ENCODE peak calls at places on chromosomes 5 and 9, in ten cellular contexts. M is mesothelial cell of epicardium, N is cardiac muscle cell, Y is mucosa of descending colon, P is breast epithelium, I is cardiac fibroblast, H is tibial nerve, Z is body of pancreas, B is fibroblast of the aortic adventitia, W is endodermal cell. D is an unnamed sample.

GRCh38 chr9:116062206-116062550 is 91.4 kb upstream of the PAPPA start:
- DNase-seq in H (no peak), P (no peak), W (no peak), N (no peak), M (no peak), Z (no peak), B (no peak), I (no peak), Y (no peak), D (peak; percentile 18)

GRCh38 chr9:89720721-89721660 is 116.2 kb downstream of the GADD45G start:
- DNase-seq in B (no peak), Y (no peak), M (no peak), H (no peak), N (no peak), W (no peak), I (no peak), P (no peak), Z (no peak), D (no peak)

GRCh38 chr5:42572313-42572712 is 149.1 kb downstream of the GHR start:
- DNase-seq in Y (no peak), H (no peak), P (no peak), N (no peak), M (no peak), Z (no peak), I (no peak), W (no peak), B (no peak), D (peak; percentile 19)

GRCh38 chr9:113269355-113269754 is 6.0 kb downstream of the CDC26 start:
- DNase-seq in Z (no peak), W (no peak), B (no peak), Y (no peak), M (no peak), P (no peak), I (no peak), N (no peak), H (no peak), D (no peak)

GRCh38 chr9:114757984-114758383 is 47.9 kb downstream of the TNFSF15 start:
- DNase-seq in I (no peak), H (no peak), Y (no peak), Z (no peak), N (no peak), P (no peak), B (no peak), W (no peak), M (no peak), D (no peak)

GRCh38 chr5:84961193-84961592 is 576.5 kb upstream of the EDIL3 start:
- DNase-seq in N (no peak), I (no peak), H (no peak), B (no peak), W (no peak), Y (no peak), M (no peak), P (no peak), Z (no peak), D (no peak)

GRCh38 chr5:141484499-141485304 is at the start of gene PCDHGC4:
- DNase-seq in B (no peak), Z (no peak), P (no peak), M (peak; percentile 45), Y (no peak), I (no peak), W (peak; percentile 94), N (no peak), H (no peak), D (peak; percentile 57)

GRCh38 chr9:123356851-123357747 is 1.1 kb downstream of the CRB2 start:
- DNase-seq in P (no peak), I (no peak), H (no peak), Z (no peak), N (no peak), Y (no peak), M (no peak), B (no peak), W (peak; percentile 62), D (no peak)

GRCh38 chr5:1118231-1118698 is 6.4 kb upstream of the SLC12A7 start:
- DNase-seq in I (peak; percentile 19), N (peak; percentile 56), P (no peak), H (no peak), Y (no peak), B (no peak), M (peak; percentile 70), Z (no peak), W (no peak), D (peak; percentile 10)

GRCh38 chr5:39283231-39283818 is 64.0 kb upstream of the FYB1 start:
- DNase-seq in B (peak; percentile 84), Z (peak; percentile 62), M (peak; percentile 40), H (peak; percentile 67), N (peak; percentile 83), Y (no peak), I (peak; percentile 81), W (peak; percentile 80), P (no peak), D (peak; percentile 88)
- TF ChIP-seq CTCF in B (peak; percentile 77), Z (peak; percentile 32), M (peak; percentile 52), H (peak; percentile 52), N (peak; percentile 72), Y (peak; percentile 37), I (peak; percentile 75), W (peak; percentile 82), P (peak; percentile 41), D (peak; percentile 83)

GRCh38 chr5:179866241-179867078 is 7.8 kb upstream of the MRNIP start:
- DNase-seq in M (no peak), N (no peak), P (no peak), H (no peak), I (no peak), Z (no peak), Y (no peak), B (no peak), W (no peak), D (peak; percentile 26)
- TF ChIP-seq CTCF in M (no peak), N (no peak), P (no peak), H (no peak), I (no peak), Z (no peak), Y (no peak), B (no peak), W (peak; percentile 26), D (peak; percentile 38)

DNA sequence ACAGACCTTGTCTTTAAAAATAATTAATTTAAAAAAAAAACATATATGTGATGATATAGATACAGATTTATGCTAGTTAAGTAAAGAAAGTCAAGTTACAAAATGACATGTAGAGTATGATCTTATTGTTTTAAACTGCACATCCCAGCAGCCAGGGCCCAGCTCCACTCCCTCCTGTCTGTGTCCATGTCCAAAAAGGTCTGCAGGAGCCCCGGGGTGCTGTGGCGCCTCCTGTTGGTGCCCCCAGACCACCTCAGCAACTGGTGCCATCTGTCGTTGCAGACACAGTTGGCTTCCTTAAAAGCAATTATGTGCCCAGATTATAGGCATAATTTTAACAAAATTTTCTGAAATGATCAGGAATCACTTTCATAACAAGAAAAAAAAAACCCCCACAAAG is 33.3 kb downstream of the IPPK start:
- DNase-seq in P (no peak), B (no peak), H (no peak), M (no peak), W (peak; percentile 35), Y (no peak), N (no peak), I (no peak), Z (no peak), D (no peak)
- TF ChIP-seq CTCF in P (no peak), B (no peak), H (no peak), M (no peak), W (peak; percentile 29), Y (no peak), N (no peak), I (peak; percentile 17), Z (no peak), D (peak; percentile 27)

GRCh38 chr9:88672874-88673695 is 138.1 kb downstream of the NXNL2 start:
- DNase-seq in N (no peak), Z (no peak), H (no peak), M (no peak), P (no peak), I (no peak), W (peak; percentile 69), B (no peak), Y (no peak), D (no peak)
- TF ChIP-seq CTCF in N (no peak), Z (no peak), H (no peak), M (no peak), P (no peak), I (no peak), W (peak; percentile 25), B (no peak), Y (no peak), D (peak; percentile 21)

GRCh38 chr5:175513297-175513696 is 34.9 kb downstream of the SFXN1 start:
- DNase-seq in B (no peak), P (no peak), M (no peak), N (no peak), Y (no peak), H (no peak), I (no peak), Z (no peak), W (no peak), D (no peak)
- TF ChIP-seq CTCF in B (no peak), P (no peak), M (no peak), N (no peak), Y (no peak), H (no peak), I (no peak), Z (no peak), W (no peak), D (no peak)

DNA sequence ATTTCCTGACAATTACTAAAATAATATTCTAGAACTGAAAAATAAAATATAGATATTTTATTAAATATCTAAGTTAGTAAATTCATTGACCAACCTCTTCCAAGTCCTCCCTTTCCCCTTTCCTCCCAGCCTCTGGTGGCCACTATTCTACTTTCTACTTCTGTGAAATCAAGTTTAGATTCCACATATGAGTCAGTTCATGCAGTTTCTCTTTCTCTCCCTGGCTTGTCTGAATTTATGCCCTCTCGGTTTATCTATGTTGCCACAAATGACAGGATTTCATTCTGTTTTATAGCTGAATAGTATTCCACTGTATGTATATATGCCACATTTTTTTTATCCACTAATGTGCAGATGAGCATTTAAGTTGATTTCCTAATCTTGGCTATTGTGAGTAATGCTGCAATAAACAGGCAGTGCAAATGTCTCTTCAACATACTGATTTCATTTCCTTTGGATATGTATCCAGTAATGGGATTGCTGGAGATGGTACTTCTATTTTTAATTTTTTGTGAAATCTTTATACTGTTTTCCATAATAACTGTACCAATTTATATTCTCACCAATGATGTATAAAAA is 52.3 kb downstream of the WDR36 start:
- DNase-seq in I (peak; percentile 46), N (peak; percentile 53), Y (no peak), W (no peak), Z (no peak), M (no peak), B (peak; percentile 57), H (no peak), P (no peak), D (peak; percentile 53)
- TF ChIP-seq CTCF in I (peak; percentile 7), N (peak; percentile 2), Y (no peak), W (no peak), Z (no peak), M (no peak), B (peak; percentile 39), H (no peak), P (no peak), D (peak; percentile 31)

DNA sequence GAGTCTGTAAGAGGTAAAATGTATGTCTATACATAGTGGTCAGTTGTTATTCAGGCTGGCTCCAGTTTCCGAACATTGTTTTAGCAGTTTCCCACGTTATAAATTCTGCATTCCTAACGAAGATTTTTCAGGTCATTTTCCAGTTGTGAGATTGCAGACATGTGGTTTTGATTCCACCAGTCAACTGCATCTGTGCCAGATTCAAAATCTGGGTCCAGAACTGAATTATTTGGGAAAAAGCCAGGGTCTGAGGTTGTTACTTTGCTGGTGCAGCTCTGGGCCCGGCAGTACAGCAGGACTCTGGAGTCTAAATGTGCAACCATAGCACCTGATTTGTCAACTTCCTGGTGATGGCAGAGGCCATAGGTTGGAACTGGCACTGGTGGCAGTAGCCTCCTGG is 105.8 kb upstream of the MEGF10 start:
- DNase-seq in I (no peak), Y (no peak), M (no peak), W (no peak), P (no peak), H (no peak), Z (no peak), B (peak; percentile 82), N (peak; percentile 9), D (no peak)
- TF ChIP-seq CTCF in I (no peak), Y (no peak), M (no peak), W (no peak), P (no peak), H (no peak), Z (no peak), B (no peak), N (no peak), D (no peak)

D was measured in choroid plexus epithelial cell.